ENCODE peak calls at places on chromosomes 6 and 20, in nine cellular contexts. Y is astrocyte of the spinal cord; U is activated CD4-positive, alpha-beta T cell treated with anti-CD3 and anti-CD28 coated beads, Interleukin-2, amount 50 U/mL, for 48 hours; X is C1 segment of cervical spinal cord; P is AG20443; L is ACHN; B is GM18507; W is kidney; J is neural crest cell. I is an unnamed sample.
A peak's percentile ranks its signal among the peaks of the same experiment; 100 is the strongest.

GRCh38 chr6:146915671-146916127 is 288.5 kb upstream of the STXBP5 start:
- DNase-seq in Y (peak; percentile 59), U (no peak), X (no peak), P (peak; percentile 15), L (peak; percentile 38), B (no peak), W (no peak), J (no peak), I (no peak)

GRCh38 chr6:32692019-32692418 is 25.6 kb upstream of the HLA-DQB1 start:
- DNase-seq in Y (no peak), U (peak; percentile 41), X (no peak), P (no peak), L (no peak), B (no peak), W (no peak), J (no peak), I (peak; percentile 23)

GRCh38 chr20:4026093-4026601 is 10.8 kb upstream of the RNF24 start:
- DNase-seq in Y (peak; percentile 69), U (no peak), X (no peak), P (peak; percentile 82), L (no peak), B (no peak), W (no peak), J (no peak), I (peak; percentile 82)

GRCh38 chr6:28643017-28643740 is 117.5 kb downstream of the GPX5 start:
- DNase-seq in Y (peak; percentile 63), U (peak; percentile 61), X (no peak), P (peak; percentile 20), L (peak; percentile 29), B (no peak), W (no peak), J (peak; percentile 36), I (no peak)

GRCh38 chr6:170429457-170429856 is 122.9 kb downstream of the FAM120B start:
- DNase-seq in Y (peak; percentile 50), U (no peak), X (no peak), P (no peak), L (no peak), B (no peak), W (no peak), J (no peak), I (peak; percentile 58)

GRCh38 chr6:41757931-41758640 is 10.9 kb upstream of the PGC start:
- DNase-seq in Y (no peak), U (no peak), X (no peak), P (no peak), L (no peak), B (no peak), W (peak; percentile 21), J (no peak), I (no peak)

GRCh38 chr6:100614386-100614785 is 149.7 kb upstream of the SIM1 start:
- DNase-seq in Y (no peak), U (no peak), X (no peak), P (no peak), L (no peak), B (no peak), W (no peak), J (no peak), I (no peak)

GRCh38 chr6:105429676-105430075 is 26.8 kb upstream of the PREP start:
- DNase-seq in Y (no peak), U (no peak), X (no peak), P (peak; percentile 51), L (no peak), B (no peak), W (no peak), J (no peak), I (no peak)

GRCh38 chr6:19333936-19334335 is 503.2 kb upstream of the ID4 start:
- DNase-seq in Y (peak; percentile 47), U (no peak), X (no peak), P (no peak), L (no peak), B (no peak), W (no peak), J (no peak), I (no peak)